ENCODE peak calls at places on chromosome 16, in eight cellular contexts. F, I, O, R, L, T, A and K are unnamed samples.

GRCh38 chr16:29907973-29908372 is 7.7 kb downstream of the ASPHD1 start:
- DNase-seq in I (no peak), O (no peak), R (no peak), L (no peak), T (no peak), A (no peak), F (no peak), K (no peak)

GRCh38 chr16:75420987-75421819 is 12.1 kb downstream of the CFDP1 start:
- DNase-seq in R (peak; percentile 45), A (peak; percentile 84), O (peak; percentile 62), T (peak; percentile 88), L (peak; percentile 49), F (peak; percentile 80), I (peak; percentile 82), K (peak; percentile 57)

GRCh38 chr16:85430523-85431381 is 182.4 kb upstream of the GSE1 start:
- DNase-seq in I (peak; percentile 7), O (no peak), T (peak; percentile 8), A (peak; percentile 61), R (no peak), F (no peak), L (no peak), K (no peak)

GRCh38 chr16:13527332-13527731 is 392.6 kb upstream of the ERCC4 start:
- DNase-seq in L (no peak), T (no peak), O (no peak), I (no peak), R (no peak), F (no peak), A (no peak), K (no peak)

GRCh38 chr16:13436641-13437423 is 483.1 kb upstream of the ERCC4 start:
- DNase-seq in O (no peak), A (no peak), F (peak; percentile 69), I (no peak), L (no peak), T (no peak), R (no peak), K (no peak)

GRCh38 chr16:1701216-1701878 is 4.6 kb upstream of the MAPK8IP3 start:
- DNase-seq in A (no peak), T (no peak), R (no peak), O (no peak), I (no peak), L (no peak), F (no peak), K (no peak)

GRCh38 chr16:56637814-56638750 is at the start of gene MT1A:
- DNase-seq in A (peak; percentile 87), O (peak; percentile 85), L (peak; percentile 74), F (peak; percentile 65), T (peak; percentile 78), R (peak; percentile 7), I (peak; percentile 82), K (no peak)

GRCh38 chr16:23174622-23175021 is 7.9 kb upstream of the SCNN1G start:
- DNase-seq in O (no peak), L (no peak), R (peak; percentile 5), I (no peak), A (no peak), T (peak; percentile 43), F (peak; percentile 10), K (no peak)

GRCh38 chr16:56279132-56279531 is 87.8 kb downstream of the GNAO1 start:
- DNase-seq in F (no peak), I (peak; percentile 35), A (no peak), R (no peak), O (no peak), L (no peak), T (no peak), K (no peak)

GRCh38 chr16:57893217-57893558 is 77.7 kb downstream of the CNGB1 start:
- DNase-seq in O (no peak), R (no peak), T (no peak), L (no peak), A (no peak), F (no peak), I (no peak), K (no peak)

GRCh38 chr16:84689126-84689525 is 10.7 kb upstream of the USP10 start:
- DNase-seq in L (no peak), A (peak; percentile 44), I (no peak), R (peak; percentile 99), T (no peak), O (no peak), F (peak; percentile 94), K (no peak)

GRCh38 chr16:87951550-87952538 is 610 bp downstream of the BANP start:
- DNase-seq in I (peak; percentile 35), R (no peak), F (no peak), A (no peak), L (no peak), T (peak; percentile 47), O (no peak), K (no peak)

GRCh38 chr16:75534560-75535205 is 1.2 kb downstream of the CHST5 start:
- DNase-seq in O (no peak), A (no peak), L (no peak), R (no peak), I (no peak), T (no peak), F (no peak), K (no peak)

GRCh38 chr16:35748621-35749252 is 2289.3 kb downstream of the TP53TG3F start:
- DNase-seq in T (no peak), F (no peak), O (no peak), R (no peak), I (no peak), A (no peak), L (peak; percentile 4), K (no peak)

GRCh38 chr16:50602531-50603205 is 54.5 kb downstream of the NKD1 start:
- DNase-seq in O (no peak), F (no peak), I (peak; percentile 27), A (peak; percentile 79), L (peak; percentile 43), T (no peak), R (no peak), K (no peak)

GRCh38 chr16:68447721-68448359 is 468 bp downstream of the SMPD3 start:
- DNase-seq in I (no peak), R (no peak), L (no peak), A (no peak), T (no peak), O (no peak), F (no peak), K (no peak)

GRCh38 chr16:5257462-5257861 is 159.9 kb upstream of the EEF2KMT start:
- DNase-seq in O (no peak), T (no peak), L (no peak), I (no peak), A (no peak), R (no peak), F (no peak), K (no peak)

GRCh38 chr16:79966226-79966625 is 365.7 kb upstream of the MAF start:
- DNase-seq in T (no peak), L (no peak), O (no peak), A (no peak), R (no peak), F (no peak), I (no peak), K (no peak)

GRCh38 chr16:57252148-57252721 is 7.2 kb downstream of the ARL2BP start:
- DNase-seq in T (no peak), I (no peak), A (no peak), O (no peak), R (no peak), L (no peak), F (no peak), K (no peak)

GRCh38 chr16:3971261-3971660 is 90.7 kb upstream of the CREBBP start:
- DNase-seq in R (peak; percentile 98), A (no peak), L (no peak), T (no peak), F (peak; percentile 84), O (no peak), I (no peak), K (no peak)

GRCh38 chr16:78775161-78775561 is 675.7 kb downstream of the WWOX start:
- DNase-seq in L (no peak), O (no peak), F (peak; percentile 6), R (no peak), A (no peak), T (no peak), I (no peak), K (no peak)

GRCh38 chr16:56871172-56871593 is 6.2 kb downstream of the SLC12A3 start:
- DNase-seq in I (peak; percentile 59), L (no peak), O (no peak), A (no peak), T (no peak), R (peak; percentile 53), F (peak; percentile 34), K (no peak)

DNA sequence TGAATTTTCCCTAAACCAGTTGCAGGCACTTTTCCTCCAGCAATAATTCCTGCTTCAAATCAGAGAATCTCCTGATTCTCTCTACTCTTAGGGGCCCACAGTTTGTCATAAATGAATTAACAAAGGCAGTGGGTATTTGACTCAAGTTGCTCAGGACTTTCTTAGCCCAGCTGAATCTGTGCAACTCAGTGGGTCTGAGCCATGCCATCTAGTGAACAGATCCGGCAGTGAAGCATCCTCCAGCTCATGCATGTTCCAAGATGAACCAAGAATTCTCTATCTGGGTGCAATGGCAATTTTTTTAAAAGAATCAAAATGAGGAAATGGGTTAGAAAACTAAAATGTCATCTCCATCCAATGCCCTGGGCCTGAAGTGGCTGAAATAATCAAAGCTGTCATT is 575.2 kb upstream of the CDH11 start:
- DNase-seq in O (no peak), T (no peak), R (no peak), F (peak; percentile 14), I (no peak), L (no peak), A (no peak), K (no peak)
- TF ChIP-seq CTCF in O (no peak), T (no peak), R (no peak), F (peak; percentile 9), I (no peak), L (no peak), A (no peak), K (no peak)

DNA sequence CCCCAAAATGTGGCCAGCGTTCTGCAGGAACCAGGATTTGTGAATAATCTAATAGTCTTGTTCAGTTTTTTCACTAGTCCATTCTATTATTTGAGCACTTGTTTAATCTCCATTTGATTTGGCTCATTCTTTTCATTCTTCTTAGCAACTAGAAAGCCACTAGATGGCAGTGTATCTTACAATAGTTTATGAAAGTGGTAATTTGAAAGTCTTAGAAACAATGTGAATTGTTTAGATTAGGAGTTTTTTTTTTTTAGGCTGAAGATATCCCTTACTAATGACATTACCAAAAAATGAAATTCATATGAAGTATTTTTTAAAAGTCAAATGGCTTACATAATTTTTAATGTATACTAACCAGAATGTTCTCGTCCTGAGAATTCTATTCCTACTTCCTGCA is 6.7 kb downstream of the ERI2 start:
- DNase-seq in R (peak; percentile 44), F (peak; percentile 56), O (no peak), T (no peak), A (no peak), I (no peak), L (no peak), K (no peak)
- TF ChIP-seq CTCF in R (peak; percentile 50), F (peak; percentile 55), O (peak; percentile 59), T (peak; percentile 41), A (peak; percentile 15), I (peak; percentile 57), L (no peak), K (peak; percentile 66)

GRCh38 chr16:51818342-51818944 is 667.4 kb upstream of the SALL1 start:
- DNase-seq in R (peak; percentile 73), L (no peak), I (peak; percentile 15), O (no peak), T (peak; percentile 75), A (no peak), F (peak; percentile 59), K (peak; percentile 58)
- TF ChIP-seq CTCF in R (peak; percentile 89), L (no peak), I (peak; percentile 22), O (peak; percentile 31), T (peak; percentile 83), A (peak; percentile 8), F (peak; percentile 90), K (peak; percentile 72)

GRCh38 chr16:86575754-86576557 is 2.4 kb upstream of the FOXL1 start:
- DNase-seq in R (peak; percentile 97), O (peak; percentile 89), F (peak; percentile 98), A (no peak), T (peak; percentile 94), I (peak; percentile 60), L (no peak), K (peak; percentile 83)
- TF ChIP-seq CTCF in R (peak; percentile 89), O (peak; percentile 65), F (peak; percentile 59), A (peak; percentile 22), T (peak; percentile 45), I (peak; percentile 7), L (no peak), K (peak; percentile 71)